ENCODE peak calls at places on chromosome 5, in four cellular contexts. One of them, this sample, is unnamed.

GRCh38 chr5:88244686-88245085 is 24.0 kb downstream of the TMEM161B start:
- DNase-seq in gastrocnemius medialis: no peak
- DNase-seq in IMR-90: peak; percentile 31
- DNase-seq in fibroblast of mammary gland: no peak
- DNase-seq in this sample: peak; percentile 17

GRCh38 chr5:155024015-155024414 is 10.5 kb downstream of the KIF4B start:
- DNase-seq in gastrocnemius medialis: no peak
- DNase-seq in IMR-90: no peak
- DNase-seq in fibroblast of mammary gland: no peak
- DNase-seq in this sample: no peak

GRCh38 chr5:150119421-150120061 is 33.2 kb upstream of the CSF1R start:
- DNase-seq in gastrocnemius medialis: no peak
- DNase-seq in IMR-90: no peak
- DNase-seq in fibroblast of mammary gland: no peak
- DNase-seq in this sample: no peak

GRCh38 chr5:76590027-76590426 is 33.2 kb downstream of the F2RL2 start:
- DNase-seq in gastrocnemius medialis: no peak
- DNase-seq in IMR-90: no peak
- DNase-seq in fibroblast of mammary gland: peak; percentile 14
- DNase-seq in this sample: no peak

GRCh38 chr5:139422307-139422893 is 16.9 kb downstream of the DNAJC18 start:
- DNase-seq in gastrocnemius medialis: no peak
- DNase-seq in IMR-90: peak; percentile 78
- DNase-seq in fibroblast of mammary gland: peak; percentile 77
- DNase-seq in this sample: peak; percentile 78

GRCh38 chr5:54113060-54113459 is 197.3 kb downstream of the ARL15 start:
- DNase-seq in gastrocnemius medialis: no peak
- DNase-seq in IMR-90: peak; percentile 31
- DNase-seq in fibroblast of mammary gland: no peak
- DNase-seq in this sample: no peak

GRCh38 chr5:8525835-8526234 is 656.9 kb downstream of the MTRR start:
- DNase-seq in gastrocnemius medialis: no peak
- DNase-seq in IMR-90: no peak
- DNase-seq in fibroblast of mammary gland: no peak
- DNase-seq in this sample: no peak

GRCh38 chr5:1555011-1555807 is 31.4 kb upstream of the LPCAT1 start:
- DNase-seq in gastrocnemius medialis: no peak
- DNase-seq in IMR-90: peak; percentile 19
- DNase-seq in fibroblast of mammary gland: no peak
- DNase-seq in this sample: peak; percentile 75

GRCh38 chr5:171023508-171023907 is 161.7 kb downstream of the RANBP17 start:
- DNase-seq in gastrocnemius medialis: no peak
- DNase-seq in IMR-90: peak; percentile 1
- DNase-seq in fibroblast of mammary gland: peak; percentile 0
- DNase-seq in this sample: no peak

GRCh38 chr5:10734832-10735231 is 26.2 kb downstream of the DAP start:
- DNase-seq in gastrocnemius medialis: no peak
- DNase-seq in IMR-90: no peak
- DNase-seq in fibroblast of mammary gland: peak; percentile 14
- DNase-seq in this sample: no peak

GRCh38 chr5:130912088-130912487 is 253.0 kb downstream of the HINT1 start:
- DNase-seq in gastrocnemius medialis: no peak
- DNase-seq in IMR-90: no peak
- DNase-seq in fibroblast of mammary gland: peak; percentile 12
- DNase-seq in this sample: no peak

GRCh38 chr5:55319481-55319880 is 11.7 kb downstream of the MTREX start:
- DNase-seq in gastrocnemius medialis: no peak
- DNase-seq in IMR-90: no peak
- DNase-seq in fibroblast of mammary gland: no peak
- DNase-seq in this sample: no peak

GRCh38 chr5:145479271-145479670 is 355.9 kb downstream of the PRELID2 start:
- DNase-seq in gastrocnemius medialis: no peak
- DNase-seq in IMR-90: no peak
- DNase-seq in fibroblast of mammary gland: peak; percentile 34
- DNase-seq in this sample: no peak

GRCh38 chr5:174773371-174773770 is 49.0 kb downstream of the MSX2 start:
- DNase-seq in gastrocnemius medialis: no peak
- DNase-seq in IMR-90: no peak
- DNase-seq in fibroblast of mammary gland: no peak
- DNase-seq in this sample: no peak

GRCh38 chr5:54520940-54521339 is 3.4 kb downstream of the SNX18 start:
- DNase-seq in gastrocnemius medialis: no peak
- DNase-seq in IMR-90: no peak
- DNase-seq in fibroblast of mammary gland: no peak
- DNase-seq in this sample: peak; percentile 35

GRCh38 chr5:160843240-160843639 is 8.8 kb downstream of the ATP10B start:
- DNase-seq in gastrocnemius medialis: no peak
- DNase-seq in IMR-90: no peak
- DNase-seq in fibroblast of mammary gland: no peak
- DNase-seq in this sample: no peak

GRCh38 chr5:53019320-53019719 is 30.2 kb downstream of the ITGA2 start:
- DNase-seq in gastrocnemius medialis: no peak
- DNase-seq in IMR-90: peak; percentile 87
- DNase-seq in fibroblast of mammary gland: peak; percentile 79
- DNase-seq in this sample: peak; percentile 62

GRCh38 chr5:170353011-170353890 is 35.9 kb downstream of the KCNMB1 start:
- DNase-seq in gastrocnemius medialis: no peak
- DNase-seq in IMR-90: no peak
- DNase-seq in fibroblast of mammary gland: no peak
- DNase-seq in this sample: no peak

DNA sequence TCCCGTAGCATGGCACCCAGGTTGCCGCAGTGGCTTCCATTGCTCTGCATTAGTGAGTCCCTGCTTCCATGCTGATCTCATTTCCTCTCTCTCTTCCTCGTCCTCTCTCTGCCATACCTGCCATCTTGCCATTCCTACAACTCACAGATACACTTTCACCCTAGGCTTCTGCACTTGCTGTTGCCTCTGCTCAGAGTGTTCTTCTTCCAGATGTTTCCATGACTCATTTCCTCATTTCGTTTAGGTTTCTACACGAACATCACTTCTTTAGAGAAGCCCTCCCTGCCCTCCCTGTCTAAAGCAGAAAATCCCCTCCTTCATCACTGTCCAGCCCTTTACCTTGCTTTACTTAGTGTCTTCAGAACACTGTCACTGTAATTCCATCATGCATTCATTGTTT is 115.2 kb upstream of the WWC1 start:
- DNase-seq in gastrocnemius medialis: no peak
- DNase-seq in IMR-90: no peak
- DNase-seq in fibroblast of mammary gland: peak; percentile 25
- DNase-seq in this sample: no peak
- H3K4me3 ChIP-seq in gastrocnemius medialis: no peak overlapping the region
- H3K4me3 ChIP-seq in IMR-90: no peak overlapping the region
- H3K4me3 ChIP-seq in fibroblast of mammary gland: no peak overlapping the region
- H3K4me3 ChIP-seq in this sample: no peak overlapping the region

GRCh38 chr5:72141440-72142271 is 34.4 kb downstream of the MAP1B start:
- DNase-seq in gastrocnemius medialis: no peak
- DNase-seq in IMR-90: peak; percentile 97
- DNase-seq in fibroblast of mammary gland: peak; percentile 98
- DNase-seq in this sample: peak; percentile 96
- TF ChIP-seq CTCF in gastrocnemius medialis: no peak
- TF ChIP-seq CTCF in IMR-90: no peak
- TF ChIP-seq CTCF in fibroblast of mammary gland: no peak
- TF ChIP-seq CTCF in this sample: no peak

DNA sequence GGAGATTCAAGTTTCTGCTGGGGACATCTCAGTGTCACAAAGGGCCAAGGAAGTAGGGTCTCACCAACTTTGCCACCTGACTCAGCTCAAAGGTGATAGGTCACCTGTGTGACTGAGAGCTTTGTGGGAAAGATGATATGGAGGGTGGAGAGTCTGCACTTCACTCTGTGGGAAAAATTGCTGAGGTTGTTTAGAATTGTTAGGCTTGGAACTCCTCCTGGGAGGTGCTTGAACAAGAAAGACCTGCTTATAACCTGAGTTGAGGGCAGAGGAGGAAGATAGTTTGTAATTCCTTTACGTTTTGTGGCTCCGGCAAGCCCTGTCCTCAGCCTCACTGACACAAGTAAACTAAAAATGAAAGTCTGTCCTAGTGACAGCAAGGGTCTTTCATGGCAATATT is 23.0 kb downstream of the PCDHAC2 start:
- DNase-seq in gastrocnemius medialis: no peak
- DNase-seq in IMR-90: no peak
- DNase-seq in fibroblast of mammary gland: no peak
- DNase-seq in this sample: no peak
- H3K4me3 ChIP-seq in gastrocnemius medialis: no peak overlapping the region
- H3K4me3 ChIP-seq in IMR-90: no peak overlapping the region
- H3K4me3 ChIP-seq in fibroblast of mammary gland: no peak overlapping the region
- H3K4me3 ChIP-seq in this sample: no peak overlapping the region

GRCh38 chr5:178248750-178249149 is 16.1 kb upstream of the PHYKPL start:
- DNase-seq in gastrocnemius medialis: no peak
- DNase-seq in IMR-90: no peak
- DNase-seq in fibroblast of mammary gland: no peak
- DNase-seq in this sample: no peak

GRCh38 chr5:178249191-178249989 is 16.8 kb upstream of the PHYKPL start:
- DNase-seq in gastrocnemius medialis: no peak
- DNase-seq in IMR-90: peak; percentile 48
- DNase-seq in fibroblast of mammary gland: peak; percentile 55
- DNase-seq in this sample: peak; percentile 47

GRCh38 chr5:178246736-178247135 is 14.1 kb upstream of the PHYKPL start:
- DNase-seq in gastrocnemius medialis: no peak
- DNase-seq in IMR-90: no peak
- DNase-seq in fibroblast of mammary gland: no peak
- DNase-seq in this sample: no peak

GRCh38 chr5:178245389-178245788 is 12.8 kb upstream of the PHYKPL start:
- DNase-seq in gastrocnemius medialis: no peak
- DNase-seq in IMR-90: no peak
- DNase-seq in fibroblast of mammary gland: no peak
- DNase-seq in this sample: no peak

DNA sequence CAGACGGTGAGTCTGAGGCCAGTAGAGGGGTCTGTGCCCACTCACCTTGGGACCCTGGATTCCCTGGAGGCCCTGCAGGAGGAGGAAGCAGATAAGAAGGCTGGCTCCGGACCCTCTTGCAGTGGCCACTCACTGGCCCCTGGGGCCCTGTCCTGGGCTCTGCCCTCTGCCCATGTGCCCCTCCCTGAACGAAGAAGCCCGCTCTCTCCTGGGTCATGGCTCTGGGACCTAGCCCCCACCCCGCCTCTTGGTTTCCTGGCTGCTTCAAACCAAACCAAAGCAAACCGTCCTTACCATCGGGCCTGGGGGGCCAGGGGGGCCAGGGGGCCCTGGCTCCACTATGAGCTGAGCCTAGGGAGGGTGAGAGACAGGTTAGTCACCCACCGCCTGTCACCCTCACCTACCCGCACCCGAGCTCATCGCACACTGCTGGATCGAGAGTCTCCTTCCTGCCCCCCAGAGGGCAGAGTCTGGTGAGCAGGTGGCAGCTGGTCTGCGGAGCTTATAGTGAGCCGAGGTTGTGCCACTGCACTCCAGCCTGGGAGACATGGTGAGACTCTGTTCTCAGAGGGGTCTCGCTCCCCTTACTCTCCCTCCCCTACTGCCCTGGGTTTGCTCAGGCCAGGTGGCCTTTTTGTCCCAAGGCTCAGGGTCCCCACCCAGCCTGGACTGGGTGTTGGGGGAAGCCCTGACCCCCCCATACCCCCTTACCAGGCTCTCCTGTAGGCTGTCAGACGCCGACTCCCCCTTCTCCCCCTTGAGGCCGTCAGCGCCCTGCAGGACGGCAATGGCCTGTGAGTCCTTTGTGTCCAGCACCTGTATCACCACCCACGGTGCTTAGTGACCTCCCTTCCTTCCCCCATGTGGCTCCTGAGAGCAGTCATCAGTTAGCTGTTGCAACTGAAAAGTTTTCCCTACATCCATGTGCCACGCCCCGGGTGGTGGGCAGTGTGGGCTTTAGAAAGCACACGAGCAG is 15.2 kb upstream of the PHYKPL start:
- DNase-seq in gastrocnemius medialis: no peak
- DNase-seq in IMR-90: no peak
- DNase-seq in fibroblast of mammary gland: no peak
- DNase-seq in this sample: no peak
- TF ChIP-seq CTCF in gastrocnemius medialis: no peak
- TF ChIP-seq CTCF in IMR-90: no peak
- TF ChIP-seq CTCF in fibroblast of mammary gland: no peak
- TF ChIP-seq CTCF in this sample: no peak

GRCh38 chr5:96127538-96127937 is 165.9 kb upstream of the ELL2 start:
- DNase-seq in gastrocnemius medialis: no peak
- DNase-seq in IMR-90: no peak
- DNase-seq in fibroblast of mammary gland: no peak
- DNase-seq in this sample: no peak

GRCh38 chr5:96129276-96129675 is 167.6 kb upstream of the ELL2 start:
- DNase-seq in gastrocnemius medialis: no peak
- DNase-seq in IMR-90: no peak
- DNase-seq in fibroblast of mammary gland: no peak
- DNase-seq in this sample: no peak

GRCh38 chr5:96128204-96128864 is 166.7 kb upstream of the ELL2 start:
- DNase-seq in gastrocnemius medialis: no peak
- DNase-seq in IMR-90: no peak
- DNase-seq in fibroblast of mammary gland: no peak
- DNase-seq in this sample: no peak

GRCh38 chr5:96134886-96135285 is 173.2 kb upstream of the ELL2 start:
- DNase-seq in gastrocnemius medialis: no peak
- DNase-seq in IMR-90: no peak
- DNase-seq in fibroblast of mammary gland: no peak
- DNase-seq in this sample: no peak

DNA sequence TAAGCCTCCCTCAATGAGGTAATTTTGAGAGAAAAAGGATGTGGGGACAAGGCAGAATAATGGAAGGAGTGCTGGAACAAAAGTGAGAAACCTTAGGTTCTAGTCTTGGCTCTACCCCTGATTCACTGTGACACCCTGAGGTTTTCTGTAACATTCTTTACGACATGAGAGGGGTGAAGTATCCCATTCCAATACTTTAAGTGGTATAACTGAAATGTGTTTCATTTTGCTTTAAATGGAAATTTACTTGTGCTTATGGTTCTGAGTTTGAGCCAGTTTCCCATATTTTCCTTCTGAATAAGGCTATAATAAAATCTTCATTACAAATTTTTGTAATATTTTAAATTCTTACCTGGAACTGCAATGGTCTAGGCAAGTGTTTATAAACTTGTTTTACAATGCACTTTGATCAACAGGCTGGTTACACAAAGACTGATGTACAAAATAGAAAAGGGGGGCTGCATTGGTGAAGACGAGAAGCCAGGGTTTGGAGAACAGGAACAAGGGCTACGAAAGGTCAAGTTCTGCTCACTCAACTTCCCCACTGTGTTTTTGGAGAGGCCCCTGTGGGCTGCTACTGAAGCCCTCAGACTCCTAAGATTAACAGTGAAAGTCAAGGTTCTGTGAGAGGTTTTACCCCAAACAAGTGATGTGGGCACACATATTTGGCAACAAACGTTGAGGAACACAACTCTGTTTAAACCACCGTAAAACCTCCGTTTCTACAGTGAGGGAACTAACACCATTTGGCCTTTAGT is 171.9 kb upstream of the ELL2 start:
- DNase-seq in gastrocnemius medialis: no peak
- DNase-seq in IMR-90: no peak
- DNase-seq in fibroblast of mammary gland: no peak
- DNase-seq in this sample: no peak
- H3K4me3 ChIP-seq in gastrocnemius medialis: no peak overlapping the region
- H3K4me3 ChIP-seq in IMR-90: no peak overlapping the region
- H3K4me3 ChIP-seq in fibroblast of mammary gland: no peak overlapping the region
- H3K4me3 ChIP-seq in this sample: no peak overlapping the region

This sample was measured in astrocyte of the spinal cord.